ENCODE peak calls at places on chromosomes 12 and 14, in six cellular contexts. N is psoas muscle, M is HL-60, E is Calu3, L is HFFc6, T is astrocyte of the cerebellum. W is an unnamed sample.
A peak's percentile ranks its signal among the peaks of the same experiment; 100 is the strongest.

GRCh38 chr12:122851820-122852219 is 16.6 kb downstream of the HIP1R start:
- DNase-seq in T (peak; percentile 49), L (peak; percentile 82), M (no peak), E (no peak), N (no peak), W (no peak)

GRCh38 chr12:19894803-19895202 is 455.5 kb downstream of the AEBP2 start:
- DNase-seq in E (no peak), L (no peak), T (no peak), N (no peak), M (no peak), W (no peak)

GRCh38 chr14:22598099-22598895 is at the start of gene ABHD4:
- DNase-seq in L (peak; percentile 50), E (peak; percentile 74), T (no peak), N (peak; percentile 86), M (peak; percentile 46), W (no peak)

GRCh38 chr14:39446131-39446744 is 14.0 kb upstream of the FBXO33 start:
- DNase-seq in E (no peak), M (no peak), L (no peak), N (no peak), T (no peak), W (no peak)

GRCh38 chr14:89617471-89618291 is 200.6 kb upstream of the FOXN3 start:
- DNase-seq in E (no peak), T (peak; percentile 18), N (peak; percentile 24), L (peak; percentile 51), M (no peak), W (no peak)

GRCh38 chr14:93133476-93133875 is 17.8 kb upstream of the ITPK1 start:
- DNase-seq in T (no peak), E (no peak), L (peak; percentile 44), M (no peak), N (no peak), W (no peak)

GRCh38 chr12:132717531-132718387 is 7.1 kb downstream of the PGAM5 start:
- DNase-seq in L (no peak), E (no peak), M (no peak), T (no peak), N (no peak), W (peak; percentile 92)

GRCh38 chr12:120142231-120142877 is 25.8 kb upstream of the RAB35 start:
- DNase-seq in E (peak; percentile 21), L (no peak), N (no peak), T (no peak), M (no peak), W (no peak)

GRCh38 chr12:2397356-2398045 is 344.7 kb downstream of the CACNA1C start:
- DNase-seq in T (no peak), E (no peak), L (no peak), N (no peak), M (no peak), W (no peak)

GRCh38 chr12:98793121-98793520 is 148.0 kb downstream of the APAF1 start:
- DNase-seq in M (no peak), E (no peak), L (no peak), T (no peak), N (no peak), W (no peak)

GRCh38 chr12:105841880-105842279 is 296.9 kb downstream of the NUAK1 start:
- DNase-seq in N (no peak), M (no peak), T (no peak), E (no peak), L (no peak), W (no peak)

GRCh38 chr14:36524874-36525745 is 5.1 kb upstream of the NKX2-1 start:
- DNase-seq in N (no peak), T (no peak), M (no peak), L (no peak), E (no peak), W (no peak)

GRCh38 chr12:30792648-30793499 is 38.1 kb upstream of the CAPRIN2 start:
- DNase-seq in M (no peak), N (no peak), T (no peak), L (peak; percentile 33), E (peak; percentile 20), W (no peak)

GRCh38 chr12:109880049-109880931 is at the start of gene GLTP:
- DNase-seq in L (peak; percentile 62), E (peak; percentile 96), M (peak; percentile 56), T (peak; percentile 24), N (peak; percentile 88), W (no peak)

GRCh38 chr12:11171953-11172675 is 1.1 kb downstream of the SMIM10L1 start:
- DNase-seq in M (no peak), L (no peak), E (no peak), N (no peak), T (peak; percentile 2), W (no peak)

GRCh38 chr12:2183556-2184541 is 131.1 kb downstream of the CACNA1C start:
- DNase-seq in T (peak; percentile 74), M (no peak), L (peak; percentile 64), N (no peak), E (no peak), W (no peak)

GRCh38 chr12:129363041-129363440 is 509.8 kb downstream of the GLT1D1 start:
- DNase-seq in L (no peak), N (no peak), E (no peak), M (no peak), T (no peak), W (no peak)

GRCh38 chr12:46553266-46553665 is 180.7 kb upstream of the SLC38A2 start:
- DNase-seq in E (no peak), L (peak; percentile 59), N (peak; percentile 34), M (no peak), T (no peak), W (no peak)

GRCh38 chr12:119870462-119870861 is 6.7 kb downstream of the CIT start:
- DNase-seq in M (no peak), N (no peak), T (no peak), E (no peak), L (no peak), W (no peak)

GRCh38 chr12:2641209-2641608 is 153.6 kb upstream of the FKBP4 start:
- DNase-seq in L (peak; percentile 35), E (peak; percentile 44), N (no peak), T (no peak), M (no peak), W (no peak)

GRCh38 chr14:26199599-26200370 is 398.0 kb downstream of the NOVA1 start:
- DNase-seq in L (no peak), M (peak; percentile 15), N (no peak), T (peak; percentile 95), E (no peak), W (no peak)

GRCh38 chr14:78129375-78129774 is 40.8 kb upstream of the NRXN3 start:
- DNase-seq in T (no peak), M (no peak), E (no peak), N (no peak), L (no peak), W (no peak)

GRCh38 chr12:1879633-1880032 is 38.8 kb downstream of the CACNA2D4 start:
- DNase-seq in T (no peak), M (no peak), N (no peak), E (no peak), L (no peak), W (no peak)

GRCh38 chr12:87413784-87414183 is 615.4 kb downstream of the C12orf50 start:
- DNase-seq in N (no peak), E (no peak), T (peak; percentile 49), M (no peak), L (no peak), W (no peak)

GRCh38 chr12:45762185-45763110 is 32.9 kb downstream of the ARID2 start:
- DNase-seq in T (peak; percentile 50), N (no peak), E (peak; percentile 3), L (peak; percentile 44), M (no peak), W (no peak)

GRCh38 chr12:50257226-50258166 is 25.8 kb downstream of the LIMA1 start:
- DNase-seq in N (no peak), M (no peak), E (no peak), T (no peak), L (peak; percentile 51), W (no peak)

GRCh38 chr12:25276199-25276937 is 25.6 kb upstream of the KRAS start:
- DNase-seq in N (no peak), T (peak; percentile 77), L (peak; percentile 82), E (peak; percentile 65), M (no peak), W (no peak)

GRCh38 chr12:52879394-52880351 is 25.2 kb downstream of the KRT8 start:
- DNase-seq in M (peak; percentile 49), E (peak; percentile 85), T (peak; percentile 74), L (peak; percentile 80), N (peak; percentile 66), W (no peak)

GRCh38 chr12:67748761-67749075 is 100.2 kb downstream of the DYRK2 start:
- DNase-seq in L (peak; percentile 20), N (no peak), E (no peak), M (no peak), T (no peak), W (no peak)

GRCh38 chr12:65689508-65689907 is 134.8 kb upstream of the HMGA2 start:
- DNase-seq in E (no peak), N (no peak), M (no peak), L (no peak), T (no peak), W (no peak)

GRCh38 chr14:57291692-57292647 is 23.2 kb downstream of the AP5M1 start:
- DNase-seq in E (no peak), M (no peak), L (no peak), T (no peak), N (no peak), W (no peak)

GRCh38 chr12:49632986-49633702 is 9.8 kb downstream of the PRPF40B start:
- DNase-seq in T (no peak), N (no peak), M (no peak), E (no peak), L (no peak), W (no peak)

GRCh38 chr12:570237-570925 is 92.9 kb downstream of the NINJ2 start:
- DNase-seq in T (peak; percentile 40), N (peak; percentile 86), L (peak; percentile 78), E (peak; percentile 78), M (no peak), W (no peak)

GRCh38 chr14:101887219-101887618 is 77.2 kb upstream of the DYNC1H1 start:
- DNase-seq in T (no peak), L (no peak), N (no peak), E (no peak), M (no peak), W (peak; percentile 66)
- TF ChIP-seq CTCF in T (no peak), L (no peak), N (no peak), E (no peak), M (no peak), W (no peak)

GRCh38 chr14:60508363-60508706 is 611 bp upstream of the SIX6 start:
- DNase-seq in T (no peak), E (no peak), N (no peak), L (no peak), M (no peak), W (no peak)
- TF ChIP-seq CTCF in T (no peak), E (no peak), N (no peak), L (no peak), M (no peak), W (no peak)

DNA sequence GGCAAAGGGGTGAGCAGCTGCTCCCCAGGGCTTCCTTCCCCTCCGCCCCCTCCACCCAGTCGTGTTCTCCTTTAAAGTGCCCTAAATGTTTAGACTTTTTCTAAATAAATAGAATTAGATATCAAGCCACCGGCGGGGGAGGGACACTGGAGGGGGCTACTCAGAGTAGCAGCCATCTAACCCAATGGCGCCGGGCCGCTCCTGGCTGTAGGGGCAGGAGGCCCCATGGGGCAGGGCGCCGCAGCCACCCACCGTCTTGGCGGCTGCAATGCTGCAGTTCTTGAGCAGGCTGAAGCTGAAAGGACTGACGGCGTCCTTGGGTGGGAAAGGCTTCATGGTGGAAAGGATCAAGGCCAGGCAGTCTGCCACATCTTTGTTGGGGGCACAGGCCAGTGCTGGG is 13.1 kb downstream of the SLC39A5 start:
- DNase-seq in L (no peak), T (no peak), N (no peak), M (no peak), E (no peak), W (no peak)
- TF ChIP-seq CTCF in L (no peak), T (no peak), N (no peak), M (no peak), E (no peak), W (no peak)

GRCh38 chr14:51554953-51555352 is 96.8 kb upstream of the FRMD6 start:
- DNase-seq in E (no peak), M (no peak), T (no peak), N (no peak), L (peak; percentile 57), W (no peak)
- TF ChIP-seq CTCF in E (no peak), M (no peak), T (peak; percentile 25), N (no peak), L (peak; percentile 74), W (peak; percentile 66)

W was measured in chondrocyte.